ENCODE peak calls at places on chromosomes 13 and 19, in five cellular contexts. D is GM12878, G is HepG2, B is GM23248, K is K562. P is an unnamed sample. For H3K4me1, the result is how much of the 10 kb centered on the place peaks cover.

GRCh38 chr19:4523306-4524110 is 5.2 kb upstream of the PLIN4 start:
- DNase-seq in K (peak), D (no peak), G (peak), B (peak), P (no peak)

GRCh38 chr13:50672025-50672424 is 171.5 kb downstream of the DLEU7 start:
- DNase-seq in K (no peak), D (no peak), G (peak), B (peak), P (no peak)

GRCh38 chr13:56988543-56988942 is 152.2 kb upstream of the PRR20A start:
- DNase-seq in D (no peak), K (no peak), G (no peak), B (no peak), P (peak)

GRCh38 chr13:29593605-29594297 is 1.7 kb downstream of the SLC7A1 start:
- DNase-seq in D (no peak), B (no peak), G (no peak), K (no peak), P (no peak)

GRCh38 chr19:49590971-49591730 is at the start of gene PRR12:
- DNase-seq in B (peak), D (no peak), K (peak), G (peak), P (peak)

GRCh38 chr19:49453757-49454248 is 778 bp downstream of the ALDH16A1 start:
- DNase-seq in D (no peak), K (peak), G (no peak), B (no peak), P (no peak)

GRCh38 chr13:103466761-103467160 is 400.5 kb upstream of the SLC10A2 start:
- DNase-seq in B (no peak), K (no peak), D (no peak), G (no peak), P (no peak)

GRCh38 chr19:38769635-38770211 is 3.6 kb downstream of the LGALS7 start:
- DNase-seq in B (peak), K (peak), G (no peak), D (no peak), P (peak)

GRCh38 chr13:27923794-27924528 is 4.2 kb downstream of the PDX1 start:
- DNase-seq in G (no peak), K (no peak), B (no peak), D (no peak), P (no peak)

GRCh38 chr19:461664-462551 is 1.1 kb upstream of the SHC2 start:
- DNase-seq in G (peak), D (no peak), B (peak), K (peak), P (no peak)

GRCh38 chr19:5321851-5322681 is 18.5 kb downstream of the PTPRS start:
- DNase-seq in B (no peak), G (no peak), K (peak), D (peak), P (peak)

GRCh38 chr19:11018179-11018578 is 57.3 kb downstream of the SMARCA4 start:
- DNase-seq in D (no peak), G (no peak), K (peak), B (peak), P (no peak)

GRCh38 chr13:48333976-48334375 is 30.4 kb downstream of the RB1 start:
- DNase-seq in G (no peak), D (no peak), B (peak), K (no peak), P (no peak)

GRCh38 chr19:12639901-12640613 is 26.5 kb downstream of the MAN2B1 start:
- DNase-seq in K (peak), G (peak), B (peak), D (peak), P (peak)

GRCh38 chr13:74443623-74444022 is 309.4 kb upstream of the KLF12 start:
- DNase-seq in D (no peak), K (no peak), G (no peak), B (peak), P (no peak)

GRCh38 chr13:20362642-20363041 is 130.5 kb upstream of the GJB6 start:
- DNase-seq in K (no peak), D (no peak), B (no peak), G (no peak), P (no peak)

GRCh38 chr19:44303976-44304568 is 753 bp downstream of the ZNF235 start:
- DNase-seq in B (peak), K (peak), D (no peak), G (no peak), P (peak)

GRCh38 chr13:106691861-106692260 is 123.9 kb upstream of the ARGLU1 start:
- DNase-seq in K (no peak), D (no peak), B (no peak), G (no peak), P (no peak)

GRCh38 chr13:99741979-99742378 is 229.6 kb downstream of the ZIC5 start:
- DNase-seq in K (no peak), B (no peak), G (no peak), D (no peak), P (no peak)

GRCh38 chr19:7333198-7334118 is 15.3 kb upstream of the ARHGEF18 start:
- DNase-seq in D (peak), G (no peak), K (no peak), B (no peak), P (no peak)

GRCh38 chr19:38262585-38263268 is 1.6 kb upstream of the SPINT2 start:
- DNase-seq in K (no peak), B (no peak), D (no peak), G (no peak), P (no peak)

GRCh38 chr19:44648536-44649370 is 5.0 kb downstream of the PVR start:
- DNase-seq in D (no peak), B (peak), K (no peak), G (no peak), P (no peak)

GRCh38 chr13:52737451-52737850 is 2.2 kb downstream of the CNMD start:
- DNase-seq in G (no peak), D (no peak), B (no peak), K (no peak), P (no peak)

GRCh38 chr19:35306473-35307246 is 14.7 kb downstream of the MAG start:
- DNase-seq in K (no peak), D (no peak), B (no peak), G (peak), P (peak)

GRCh38 chr13:44243198-44243852 is 130.3 kb upstream of the SERP2 start:
- DNase-seq in D (no peak), K (peak), G (peak), B (peak), P (peak)

GRCh38 chr13:42377640-42378382 is 105.9 kb downstream of the AKAP11 start:
- DNase-seq in D (peak), K (no peak), B (no peak), G (no peak), P (no peak)

GRCh38 chr13:51614350-51614786 is 30.1 kb downstream of the WDFY2 start:
- DNase-seq in B (peak), G (no peak), K (no peak), D (peak), P (peak)

GRCh38 chr19:19461671-19462622 is 53.4 kb downstream of the TSSK6 start:
- DNase-seq in K (peak), D (no peak), G (peak), B (no peak), P (peak)
- H3K4me1 ChIP-seq in K (under half), D (half or more), G (under half), B (half or more), P (half or more)

GRCh38 chr19:41927810-41928192 is 448 bp downstream of the ERFL start:
- DNase-seq in D (no peak), K (peak), B (no peak), G (no peak), P (no peak)

GRCh38 chr19:41926861-41927809 is 1.1 kb downstream of the ERFL start:
- DNase-seq in B (no peak), G (no peak), D (no peak), K (no peak), P (no peak)

GRCh38 chr19:41924151-41925145 is 3.8 kb downstream of the ERFL start:
- DNase-seq in D (no peak), K (no peak), B (no peak), G (no peak), P (no peak)

GRCh38 chr19:41925208-41926003 is 2.8 kb downstream of the ERFL start:
- DNase-seq in D (no peak), K (no peak), G (no peak), B (no peak), P (no peak)

DNA sequence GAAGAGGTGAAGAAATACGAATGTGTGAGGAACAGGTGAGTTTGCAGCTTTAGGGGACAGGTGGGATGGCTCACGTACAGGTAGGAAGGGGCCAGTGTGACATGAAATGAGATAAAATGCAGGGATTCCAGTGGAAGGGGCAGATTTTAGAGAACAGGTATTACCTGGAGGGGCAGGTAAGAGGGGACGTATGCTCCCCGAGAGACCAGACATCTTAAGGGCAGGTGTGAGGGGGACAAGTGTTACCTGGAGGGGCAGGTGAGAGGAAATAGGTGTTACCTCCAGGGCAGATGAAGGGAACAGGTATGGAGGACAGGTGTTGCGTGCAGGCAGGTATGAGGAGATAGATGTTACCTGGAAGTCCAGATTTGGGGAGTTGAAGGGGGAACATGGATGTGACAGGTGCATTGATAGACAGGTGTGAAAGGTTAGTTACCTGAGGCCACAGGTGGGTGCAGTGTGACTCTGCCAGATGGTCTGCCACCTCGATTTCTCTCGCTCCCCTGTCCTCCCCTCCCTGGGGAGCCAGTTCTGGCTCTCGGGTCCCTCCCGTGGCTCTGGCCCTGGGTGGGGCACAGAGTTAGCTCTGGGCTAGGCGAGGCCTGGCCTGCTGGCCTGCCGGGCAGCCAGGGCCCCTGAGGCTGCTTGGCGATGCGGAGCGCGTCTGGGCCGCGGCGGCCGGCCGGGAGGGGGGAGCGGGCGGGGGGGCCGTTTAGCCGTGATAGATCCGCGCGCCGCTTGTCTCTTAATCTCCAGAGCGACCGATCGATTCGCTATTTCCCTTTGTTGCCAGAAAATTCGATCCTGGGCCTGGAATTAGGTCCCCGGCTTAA is 2.0 kb downstream of the ERFL start:
- DNase-seq in D (no peak), G (no peak), B (no peak), K (no peak), P (no peak)
- TF ChIP-seq EZH2 in D (no peak), G (no peak), B (no peak), K (no peak), P (no peak)

GRCh38 chr13:112692586-112692985 is 2.7 kb downstream of the ATP11A start:
- DNase-seq in K (no peak), D (no peak), G (no peak), B (no peak), P (no peak)
- H3K4me1 ChIP-seq in K (under half), D (under half), G (half or more), B (under half), P (under half)

GRCh38 chr13:98576215-98576945 is 527 bp downstream of the STK24 start:
- DNase-seq in B (peak), D (no peak), K (peak), G (no peak), P (no peak)
- TF ChIP-seq EZH2 in B (no peak), D (no peak), K (no peak), G (no peak), P (no peak)

GRCh38 chr19:55486971-55487883 is 1.0 kb upstream of the SSC5D start:
- DNase-seq in B (peak), K (peak), G (peak), D (no peak), P (peak)

GRCh38 chr19:55488986-55489710 is 912 bp downstream of the SSC5D start:
- DNase-seq in K (peak), G (no peak), D (no peak), B (no peak), P (no peak)

GRCh38 chr19:55489711-55490477 is 1.7 kb downstream of the SSC5D start:
- DNase-seq in B (peak), K (no peak), G (no peak), D (no peak), P (no peak)

GRCh38 chr19:55486043-55486970 is 1.3 kb downstream of the NAT14 start:
- DNase-seq in K (peak), G (no peak), D (no peak), B (peak), P (no peak)

DNA sequence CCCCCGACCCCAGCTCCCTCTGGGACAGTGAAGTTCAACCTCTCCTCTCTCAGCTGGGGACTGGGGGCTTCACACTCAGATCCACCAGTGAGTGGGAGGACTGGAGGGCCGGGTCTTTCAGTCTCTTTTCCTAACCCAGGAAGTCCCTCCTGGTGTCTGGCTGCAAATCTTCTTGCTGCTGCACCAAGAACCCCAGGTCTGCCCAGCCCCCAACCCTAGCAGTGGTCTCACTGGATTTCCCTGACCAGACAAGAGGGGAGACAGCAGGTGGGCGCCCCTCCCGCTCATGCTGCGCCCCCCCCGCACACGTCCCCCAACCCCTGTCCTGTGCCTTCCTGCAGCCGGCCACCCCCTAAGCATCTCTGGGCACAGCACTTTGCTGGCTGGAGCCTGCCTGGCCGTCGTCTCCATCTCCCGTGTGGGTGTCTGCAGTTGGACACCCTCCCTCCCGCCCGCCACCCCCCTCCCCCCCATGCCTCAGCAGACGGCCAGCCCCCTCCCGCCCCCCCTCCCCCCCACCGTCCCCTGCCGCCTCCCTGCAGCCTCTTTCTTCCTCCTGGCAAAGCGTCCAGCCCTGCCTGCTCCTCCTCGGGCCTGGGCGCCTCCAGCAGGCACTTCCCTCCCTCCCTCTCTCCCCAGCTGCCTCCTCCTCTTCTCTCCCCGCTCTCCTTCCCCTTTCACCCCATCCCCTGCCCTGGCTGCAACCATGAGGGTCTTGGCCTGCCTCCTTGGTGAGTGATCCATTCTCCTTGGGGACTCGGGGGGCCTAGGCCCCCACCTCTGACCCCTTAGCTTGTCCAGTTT is at the start of gene SSC5D:
- DNase-seq in D (no peak), B (peak), K (peak), G (no peak), P (no peak)
- H3K4me1 ChIP-seq in D (under half), B (under half), K (under half), G (under half), P (under half)

GRCh38 chr13:40187836-40188591 is 478.4 kb downstream of the FOXO1 start:
- DNase-seq in G (no peak), D (no peak), B (peak), K (no peak), P (no peak)

GRCh38 chr13:40190656-40191100 is 475.8 kb downstream of the FOXO1 start:
- DNase-seq in B (peak), G (peak), D (no peak), K (no peak), P (no peak)

GRCh38 chr13:40189426-40189825 is 477.0 kb downstream of the FOXO1 start:
- DNase-seq in D (no peak), K (no peak), B (no peak), G (no peak), P (no peak)

GRCh38 chr13:40191186-40191980 is 475.1 kb downstream of the FOXO1 start:
- DNase-seq in K (no peak), D (no peak), B (peak), G (no peak), P (no peak)

DNA sequence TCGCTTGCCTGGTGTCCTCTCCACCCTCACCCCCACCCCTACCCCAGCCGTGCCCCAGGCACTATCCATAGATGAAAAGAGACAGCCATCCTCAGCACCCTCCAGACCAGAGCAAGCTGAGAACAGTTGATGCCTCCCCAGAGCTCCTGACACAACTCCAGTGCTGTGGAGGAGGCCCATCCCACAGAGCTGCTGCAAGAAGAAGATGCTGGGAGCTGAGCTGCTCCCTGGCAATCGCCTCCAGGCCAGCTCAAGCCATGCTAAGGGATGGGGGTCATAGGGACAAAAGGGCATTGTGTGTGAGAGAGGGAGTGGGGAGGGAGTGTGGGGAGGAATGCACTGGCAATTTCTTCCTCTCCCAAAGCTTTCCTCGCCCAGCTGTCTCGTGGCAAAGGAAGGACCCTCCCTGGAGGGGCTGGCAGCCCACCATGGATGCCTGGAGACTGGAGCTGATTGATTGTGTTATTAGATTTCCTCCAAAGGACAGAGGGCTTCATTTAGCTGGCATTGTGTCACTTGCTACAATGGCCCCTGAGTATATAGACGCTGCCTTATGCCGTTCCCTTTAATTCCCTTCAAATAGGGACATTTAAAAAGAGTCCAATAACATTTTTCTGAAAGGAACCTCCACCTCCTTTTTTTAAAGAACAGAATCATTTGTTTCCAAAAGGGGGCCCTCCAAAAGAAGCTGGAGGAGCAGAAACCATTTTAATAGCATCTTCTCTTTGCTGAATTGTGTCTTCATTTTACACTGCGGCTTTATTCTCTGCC is 476.4 kb downstream of the FOXO1 start:
- DNase-seq in B (peak), D (no peak), G (no peak), K (no peak), P (no peak)
- TF ChIP-seq EZH2 in B (no peak), D (no peak), G (no peak), K (no peak), P (no peak)

DNA sequence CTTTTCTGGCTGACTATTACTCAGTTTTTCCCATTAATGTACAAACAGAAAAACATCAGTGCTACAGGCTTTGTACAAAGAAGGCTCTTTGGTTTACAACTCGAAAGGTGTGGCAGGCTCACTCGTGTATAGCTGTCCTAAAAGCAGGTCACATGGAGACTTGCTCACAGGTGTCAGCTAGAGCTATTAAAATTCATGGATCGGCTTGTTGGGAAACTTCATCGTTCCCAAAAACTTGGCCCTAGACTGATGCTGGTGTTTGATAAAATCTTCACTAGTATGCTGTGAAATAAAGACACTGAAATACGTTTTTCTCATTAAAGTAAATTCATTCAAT is 64.9 kb downstream of the MBNL2 start:
- DNase-seq in D (no peak), G (no peak), B (no peak), K (no peak), P (no peak)
- H3K4me1 ChIP-seq in D (under half), G (half or more), B (under half), K (under half), P (under half)

DNA sequence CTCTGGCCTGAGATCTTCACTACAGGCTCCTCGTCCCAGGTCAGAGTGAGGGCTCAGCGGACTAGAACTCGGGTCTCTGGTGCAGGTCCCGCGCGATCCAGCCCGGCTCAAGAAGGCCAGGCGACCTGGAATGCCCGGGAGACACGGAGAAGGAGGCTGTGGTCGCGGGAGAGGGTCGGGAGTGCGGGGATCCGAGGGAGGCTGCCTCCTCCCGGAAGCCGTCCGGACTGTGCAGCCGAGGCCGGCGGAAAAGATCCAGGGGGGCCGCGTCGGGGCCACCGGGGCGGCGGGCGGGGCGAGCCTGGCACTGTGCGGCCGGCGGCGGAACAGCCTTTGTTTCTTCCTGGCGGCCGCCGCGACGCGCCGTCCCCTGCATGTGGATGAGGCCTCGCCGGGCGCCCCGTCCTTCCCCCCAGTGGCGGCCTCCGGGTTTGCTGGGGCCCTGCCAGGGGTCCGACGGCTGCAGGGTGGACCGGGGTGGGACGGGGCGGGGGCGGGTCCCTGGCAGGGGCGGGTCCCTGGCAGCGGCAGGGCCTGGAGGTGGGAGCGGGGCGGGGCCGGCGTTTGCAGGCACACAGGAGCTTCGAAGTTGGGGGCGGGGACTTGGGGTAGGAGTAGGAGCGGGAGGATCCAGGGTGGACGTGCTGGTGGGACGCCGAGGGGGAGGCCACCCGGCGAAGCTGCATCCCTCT is 1.0 kb upstream of the SLC7A10 start:
- DNase-seq in D (no peak), G (no peak), K (no peak), B (peak), P (peak)
- TF ChIP-seq EZH2 in D (no peak), G (no peak), K (no peak), B (peak), P (no peak)

P was measured in A673.